ENCODE peak calls at places on chromosomes 4 and X, in eight cellular contexts. M, P, D, Q, K, W, I and B are unnamed samples.

GRCh38 chrX:46637937-46638336 is 64.4 kb downstream of the CHST7 start:
- DNase-seq in P (no peak), M (no peak), I (peak; percentile 32), D (no peak), W (no peak), K (no peak), Q (no peak), B (peak; percentile 36)

GRCh38 chrX:107206697-107207065 is 270 bp downstream of the DNAAF6 start:
- DNase-seq in D (no peak), W (no peak), M (no peak), P (no peak), Q (no peak), K (no peak), I (no peak), B (no peak)

GRCh38 chr4:186698028-186698427 is 25.6 kb downstream of the FAT1 start:
- DNase-seq in Q (no peak), I (no peak), M (no peak), W (no peak), K (no peak), P (no peak), D (no peak), B (no peak)

GRCh38 chrX:147476008-147476407 is 435.7 kb upstream of the FMR1 start:
- DNase-seq in D (no peak), Q (no peak), K (no peak), M (peak; percentile 0), I (no peak), P (no peak), W (no peak), B (no peak)

GRCh38 chr4:39365360-39365759 is 802 bp downstream of the RFC1 start:
- DNase-seq in M (no peak), Q (no peak), P (no peak), I (no peak), W (no peak), D (no peak), K (no peak), B (no peak)

GRCh38 chr4:112859456-112860184 is 189.8 kb upstream of the ANK2 start:
- DNase-seq in P (no peak), I (no peak), M (no peak), K (no peak), Q (no peak), D (no peak), W (no peak), B (no peak)

GRCh38 chr4:147332101-147332500 is 148.8 kb upstream of the EDNRA start:
- DNase-seq in M (no peak), I (no peak), Q (no peak), W (peak; percentile 84), K (no peak), D (no peak), P (no peak), B (no peak)

GRCh38 chr4:134126161-134126560 is 75.4 kb downstream of the PABPC4L start:
- DNase-seq in D (no peak), K (no peak), Q (no peak), P (no peak), I (no peak), M (no peak), W (no peak), B (no peak)

GRCh38 chr4:26248647-26249046 is 72.2 kb upstream of the RBPJ start:
- DNase-seq in P (peak; percentile 93), I (peak; percentile 78), W (peak; percentile 91), D (no peak), K (peak; percentile 71), M (peak; percentile 80), Q (no peak), B (no peak)

GRCh38 chr4:1405636-1406415 is 416 bp downstream of the NKX1-1 start:
- DNase-seq in M (no peak), W (no peak), D (peak; percentile 53), Q (no peak), P (no peak), I (no peak), K (no peak), B (no peak)

GRCh38 chr4:71206763-71207162 is 132.1 kb upstream of the SLC4A4 start:
- DNase-seq in K (peak; percentile 55), P (peak; percentile 74), W (no peak), I (no peak), Q (no peak), M (no peak), D (no peak), B (no peak)

GRCh38 chr4:1216869-1217294 is 32.0 kb downstream of the CTBP1 start:
- DNase-seq in Q (no peak), W (no peak), D (no peak), I (no peak), P (no peak), M (no peak), K (no peak), B (peak; percentile 51)

GRCh38 chrX:132489256-132490085 is 633 bp upstream of the MBNL3 start:
- DNase-seq in D (peak; percentile 62), I (peak; percentile 57), P (peak; percentile 62), Q (peak; percentile 75), W (peak; percentile 16), K (no peak), M (peak; percentile 46), B (no peak)

GRCh38 chr4:8586246-8586645 is 6.1 kb downstream of the GPR78 start:
- DNase-seq in D (peak; percentile 28), K (no peak), W (no peak), P (no peak), M (no peak), Q (no peak), I (no peak), B (no peak)

GRCh38 chr4:8587469-8588195 is 4.9 kb upstream of the CPZ start:
- DNase-seq in M (no peak), I (no peak), W (no peak), K (no peak), Q (no peak), P (no peak), D (peak; percentile 23), B (no peak)

GRCh38 chr4:8588196-8588470 is 4.4 kb upstream of the CPZ start:
- DNase-seq in M (no peak), I (no peak), K (no peak), W (no peak), P (no peak), D (no peak), Q (no peak), B (no peak)

GRCh38 chr4:8585721-8586161 is 5.5 kb downstream of the GPR78 start:
- DNase-seq in D (peak; percentile 48), I (no peak), P (no peak), W (no peak), K (no peak), M (no peak), Q (no peak), B (no peak)

GRCh38 chr4:8586671-8587468 is 5.7 kb upstream of the CPZ start:
- DNase-seq in I (no peak), K (no peak), M (no peak), Q (no peak), D (peak; percentile 46), W (no peak), P (no peak), B (no peak)
- TF ChIP-seq CTCF in I (no peak), K (no peak), M (no peak), Q (no peak), D (no peak), W (no peak), P (no peak), B (peak; percentile 24)

DNA sequence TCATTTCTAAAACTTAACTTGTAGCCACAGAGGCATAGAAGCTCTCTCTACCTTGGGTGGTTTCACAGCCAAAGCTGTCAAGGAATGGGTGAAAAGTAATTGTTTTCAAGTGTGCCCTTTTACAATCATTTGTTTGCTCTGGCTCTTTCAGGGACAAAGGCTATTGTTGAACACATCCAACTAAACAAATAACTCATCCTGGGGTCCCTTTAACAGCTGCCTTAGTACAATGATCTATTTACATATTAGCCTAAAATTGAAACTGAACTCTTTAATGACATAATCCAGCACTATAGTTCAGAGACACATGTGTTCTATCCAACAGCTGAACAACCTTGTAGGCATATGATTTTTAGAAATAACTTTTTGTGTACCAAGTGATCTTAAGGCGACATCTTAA is 3.7 kb downstream of the HHIP start:
- DNase-seq in P (no peak), W (no peak), Q (no peak), K (no peak), M (no peak), D (no peak), I (no peak), B (no peak)
- H3K4me3 ChIP-seq in P (no peak overlapping the region), W (peak overlapping the region; percentile 23), Q (no peak overlapping the region), K (peak overlapping the region; percentile 60), M (peak overlapping the region; percentile 89), D (no peak overlapping the region), I (no peak overlapping the region), B (no peak overlapping the region)

GRCh38 chrX:140164383-140164782 is 199.1 kb upstream of the CXorf66 start:
- DNase-seq in I (no peak), D (no peak), P (no peak), Q (no peak), W (no peak), K (no peak), M (no peak), B (no peak)
- TF ChIP-seq CTCF in I (no peak), D (no peak), P (no peak), Q (no peak), W (no peak), K (no peak), M (no peak), B (no peak)

GRCh38 chr4:8373270-8373972 is 67.1 kb downstream of the ACOX3 start:
- DNase-seq in K (no peak), W (no peak), D (no peak), M (no peak), P (no peak), I (no peak), Q (no peak), B (no peak)

GRCh38 chr4:8370835-8371234 is 69.7 kb downstream of the ACOX3 start:
- DNase-seq in D (no peak), Q (no peak), W (no peak), M (no peak), I (no peak), K (no peak), P (no peak), B (no peak)

GRCh38 chr4:8373973-8374545 is 66.5 kb downstream of the ACOX3 start:
- DNase-seq in I (no peak), K (no peak), M (no peak), Q (no peak), D (no peak), P (no peak), W (no peak), B (no peak)

GRCh38 chr4:8371251-8371995 is 69.1 kb downstream of the ACOX3 start:
- DNase-seq in I (no peak), M (no peak), Q (no peak), K (no peak), D (no peak), W (no peak), P (no peak), B (no peak)

GRCh38 chr4:8372506-8373070 is 67.9 kb downstream of the ACOX3 start:
- DNase-seq in P (no peak), Q (no peak), W (no peak), I (no peak), K (no peak), M (no peak), D (no peak), B (no peak)
- H3K4me3 ChIP-seq in P (no peak overlapping the region), Q (no peak overlapping the region), W (no peak overlapping the region), I (no peak overlapping the region), K (no peak overlapping the region), M (no peak overlapping the region), D (no peak overlapping the region), B (no peak overlapping the region)

GRCh38 chrX:83260288-83260687 is 247.8 kb upstream of the POU3F4 start:
- DNase-seq in P (no peak), M (no peak), D (no peak), Q (no peak), K (no peak), W (no peak), I (no peak), B (no peak)
- TF ChIP-seq CTCF in P (no peak), M (no peak), D (no peak), Q (no peak), K (no peak), W (no peak), I (no peak), B (no peak)